ENCODE peak calls at places on chromosomes 6 and 20, in four cellular contexts. One of them, this sample, is unnamed.

GRCh38 chr6:30450908-30451818 is 38.1 kb upstream of the HLA-E start:
- DNase-seq in H1: no peak
- DNase-seq in IMR-90: peak; percentile 58
- DNase-seq in H9: peak; percentile 49
- DNase-seq in this sample: peak; percentile 17

GRCh38 chr6:111759836-111760785 is 113.1 kb downstream of the FYN start:
- DNase-seq in H1: no peak
- DNase-seq in IMR-90: peak; percentile 97
- DNase-seq in H9: no peak
- DNase-seq in this sample: no peak

GRCh38 chr20:47785321-47785899 is at the start of gene SULF2:
- DNase-seq in H1: peak; percentile 60
- DNase-seq in IMR-90: no peak
- DNase-seq in H9: no peak
- DNase-seq in this sample: peak; percentile 42

GRCh38 chr6:138386897-138387296 is 9.2 kb downstream of the SMIM28 start:
- DNase-seq in H1: no peak
- DNase-seq in IMR-90: no peak
- DNase-seq in H9: no peak
- DNase-seq in this sample: no peak

GRCh38 chr6:26743941-26744699 is 84.6 kb upstream of the ZNF322 start:
- DNase-seq in H1: peak; percentile 60
- DNase-seq in IMR-90: no peak
- DNase-seq in H9: peak; percentile 39
- DNase-seq in this sample: peak; percentile 67

GRCh38 chr6:159172066-159172465 is 2.9 kb downstream of the FNDC1 start:
- DNase-seq in H1: no peak
- DNase-seq in IMR-90: no peak
- DNase-seq in H9: no peak
- DNase-seq in this sample: no peak

GRCh38 chr20:36121981-36122930 is 32.3 kb upstream of the EPB41L1 start:
- DNase-seq in H1: no peak
- DNase-seq in IMR-90: no peak
- DNase-seq in H9: no peak
- DNase-seq in this sample: peak; percentile 29

GRCh38 chr6:79277109-79277508 is 42.6 kb upstream of the HMGN3 start:
- DNase-seq in H1: no peak
- DNase-seq in IMR-90: peak; percentile 1
- DNase-seq in H9: no peak
- DNase-seq in this sample: peak; percentile 39

GRCh38 chr6:107386340-107386739 is 73.0 kb downstream of the PDSS2 start:
- DNase-seq in H1: no peak
- DNase-seq in IMR-90: no peak
- DNase-seq in H9: no peak
- DNase-seq in this sample: no peak

GRCh38 chr20:62063981-62064787 is 1.5 kb downstream of the TAF4 start:
- DNase-seq in H1: no peak
- DNase-seq in IMR-90: no peak
- DNase-seq in H9: peak; percentile 56
- DNase-seq in this sample: peak; percentile 57

GRCh38 chr6:140140891-140141290 is 766.4 kb upstream of the CITED2 start:
- DNase-seq in H1: no peak
- DNase-seq in IMR-90: no peak
- DNase-seq in H9: no peak
- DNase-seq in this sample: no peak

GRCh38 chr20:8433286-8433685 is 301.2 kb downstream of the PLCB1 start:
- DNase-seq in H1: no peak
- DNase-seq in IMR-90: no peak
- DNase-seq in H9: no peak
- DNase-seq in this sample: peak; percentile 78
- H4K5ac ChIP-seq in H1: no peak overlapping the region
- H4K5ac ChIP-seq in IMR-90: no peak overlapping the region
- H4K5ac ChIP-seq in H9: no peak overlapping the region
- H4K5ac ChIP-seq in this sample: no peak overlapping the region

GRCh38 chr6:104356197-104356596 is 503.5 kb downstream of the HACE1 start:
- DNase-seq in H1: no peak
- DNase-seq in IMR-90: no peak
- DNase-seq in H9: no peak
- DNase-seq in this sample: no peak
- H4K5ac ChIP-seq in H1: no peak overlapping the region
- H4K5ac ChIP-seq in IMR-90: no peak overlapping the region
- H4K5ac ChIP-seq in H9: no peak overlapping the region
- H4K5ac ChIP-seq in this sample: no peak overlapping the region

GRCh38 chr6:99605911-99606669 is 543 bp upstream of the PRDM13 start:
- DNase-seq in H1: no peak
- DNase-seq in IMR-90: no peak
- DNase-seq in H9: no peak
- DNase-seq in this sample: no peak

GRCh38 chr6:99608886-99609482 is 2.4 kb downstream of the PRDM13 start:
- DNase-seq in H1: no peak
- DNase-seq in IMR-90: no peak
- DNase-seq in H9: no peak
- DNase-seq in this sample: no peak

GRCh38 chr6:99606670-99607415 is at the start of gene PRDM13:
- DNase-seq in H1: peak; percentile 73
- DNase-seq in IMR-90: no peak
- DNase-seq in H9: peak; percentile 59
- DNase-seq in this sample: peak; percentile 51

GRCh38 chr6:99608059-99608885 is 1.6 kb downstream of the PRDM13 start:
- DNase-seq in H1: peak; percentile 58
- DNase-seq in IMR-90: no peak
- DNase-seq in H9: no peak
- DNase-seq in this sample: no peak

DNA sequence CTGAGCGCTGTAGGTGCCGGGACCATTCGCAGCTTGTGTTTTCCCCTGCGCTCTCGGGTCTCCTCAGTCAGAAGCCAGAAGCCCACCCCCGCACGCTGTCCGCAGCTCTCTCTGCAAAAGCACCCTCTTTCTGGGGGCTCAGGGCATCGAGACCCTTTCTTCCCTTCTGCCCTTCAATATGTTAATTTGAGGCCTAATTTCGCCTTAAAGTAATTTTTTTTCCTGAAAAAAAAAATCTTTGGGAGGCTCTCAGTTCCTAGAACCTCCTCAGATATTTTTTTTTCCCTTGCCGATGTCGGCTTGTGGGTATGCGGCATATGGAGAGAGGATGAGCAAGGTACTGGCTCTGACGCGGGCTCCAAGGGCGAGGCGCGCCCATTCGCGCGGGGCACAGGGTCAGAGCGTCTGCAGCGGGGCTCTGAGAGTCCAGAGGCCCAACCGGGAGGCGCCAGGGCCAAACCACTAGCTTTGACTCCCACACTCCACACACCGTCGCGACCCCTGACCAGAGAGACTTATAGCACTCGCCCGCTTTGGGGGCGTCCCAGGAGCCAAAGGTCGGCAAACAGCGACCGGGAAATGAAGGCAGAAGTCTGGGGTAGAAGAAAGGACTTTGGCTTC is 893 bp downstream of the PRDM13 start:
- DNase-seq in H1: peak; percentile 52
- DNase-seq in IMR-90: no peak
- DNase-seq in H9: no peak
- DNase-seq in this sample: no peak
- H4K5ac ChIP-seq in H1: no peak overlapping the region
- H4K5ac ChIP-seq in IMR-90: no peak overlapping the region
- H4K5ac ChIP-seq in H9: no peak overlapping the region
- H4K5ac ChIP-seq in this sample: no peak overlapping the region

DNA sequence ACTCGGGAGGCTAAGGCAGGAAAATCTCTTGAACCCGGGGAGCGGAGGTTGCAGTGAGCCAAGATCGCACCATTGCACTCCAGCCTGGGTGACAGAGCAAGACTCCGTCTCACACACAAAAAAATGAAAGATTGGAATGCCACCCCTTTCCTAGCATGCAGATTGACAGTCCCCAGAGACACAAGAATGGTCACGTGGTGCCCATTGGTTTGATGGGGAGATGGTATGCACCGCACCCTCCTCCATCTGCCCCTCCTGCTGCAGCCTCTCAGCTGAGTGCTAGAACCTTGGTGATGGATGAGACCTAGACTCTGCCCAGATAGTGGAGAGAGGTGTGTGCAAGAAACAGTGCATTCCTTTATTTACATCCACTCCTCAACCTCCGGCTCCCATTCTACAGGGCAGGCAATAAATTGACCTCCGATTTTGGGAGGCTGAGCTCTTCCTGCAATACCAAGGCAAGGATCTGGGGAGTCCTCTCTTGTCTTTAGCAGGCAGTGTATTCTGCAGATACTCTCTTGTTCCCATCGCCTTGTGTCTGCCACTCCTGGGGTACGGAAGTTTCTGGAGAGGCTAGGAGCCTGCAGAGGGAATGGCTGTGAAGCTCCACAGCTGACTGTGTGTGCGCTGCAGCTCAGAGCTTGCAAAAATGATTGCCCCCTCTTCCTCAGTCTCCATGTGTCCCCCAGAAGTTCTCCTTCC is 1.1 kb upstream of the RNF24 start:
- DNase-seq in H1: no peak
- DNase-seq in IMR-90: no peak
- DNase-seq in H9: no peak
- DNase-seq in this sample: no peak
- H4K5ac ChIP-seq in H1: no peak overlapping the region
- H4K5ac ChIP-seq in IMR-90: no peak overlapping the region
- H4K5ac ChIP-seq in H9: no peak overlapping the region
- H4K5ac ChIP-seq in this sample: no peak overlapping the region

GRCh38 chr20:50885781-50886180 is 45.5 kb downstream of the ADNP start:
- DNase-seq in H1: no peak
- DNase-seq in IMR-90: no peak
- DNase-seq in H9: no peak
- DNase-seq in this sample: no peak
- H4K5ac ChIP-seq in H1: no peak overlapping the region
- H4K5ac ChIP-seq in IMR-90: no peak overlapping the region
- H4K5ac ChIP-seq in H9: no peak overlapping the region
- H4K5ac ChIP-seq in this sample: no peak overlapping the region

DNA sequence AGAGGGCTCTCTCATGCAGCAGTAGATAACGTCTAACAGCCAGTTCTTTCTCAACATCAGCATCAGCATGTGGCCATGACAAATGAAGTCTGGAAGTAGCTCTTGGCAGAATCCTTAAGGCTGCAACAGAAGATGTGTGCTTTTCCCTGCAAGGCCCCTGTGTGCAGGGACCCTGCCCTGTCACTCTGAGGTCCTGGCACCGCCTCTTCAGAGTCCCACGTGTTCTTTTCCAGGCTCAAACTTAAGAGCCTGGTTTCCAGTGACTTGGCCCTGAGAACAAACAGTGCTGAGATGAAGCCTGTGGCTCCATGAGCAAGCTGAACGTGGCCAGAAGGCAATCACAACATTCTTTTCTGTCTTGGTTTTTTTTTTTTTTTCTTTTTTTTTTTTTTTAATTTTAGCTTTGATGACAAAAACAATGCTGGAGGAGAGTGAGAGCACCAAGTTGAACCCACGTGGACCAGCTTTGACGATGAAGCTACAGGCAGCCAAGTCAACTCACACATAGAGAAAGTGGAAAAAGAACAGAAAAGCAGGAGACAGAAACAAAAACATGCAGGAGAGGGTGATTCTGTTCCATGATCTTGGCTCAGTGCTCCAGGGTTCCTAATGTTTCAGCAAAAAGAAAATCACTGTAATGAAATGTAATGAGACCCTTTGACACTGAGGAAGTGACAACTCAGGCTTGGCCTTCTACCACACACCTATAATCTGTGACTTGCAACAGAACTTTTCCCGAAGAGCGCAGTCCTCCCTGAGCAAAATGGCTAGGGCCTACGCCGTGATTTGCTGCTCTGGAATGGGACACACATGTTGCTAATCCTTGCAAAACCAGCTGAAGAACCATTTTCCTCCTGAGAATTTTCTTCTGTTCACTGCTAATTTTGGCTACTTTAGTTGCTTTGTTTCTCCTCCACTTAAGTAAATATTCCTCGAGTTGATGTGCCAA is 86.1 kb downstream of the FOXC1 start:
- DNase-seq in H1: no peak
- DNase-seq in IMR-90: no peak
- DNase-seq in H9: no peak
- DNase-seq in this sample: no peak
- H4K5ac ChIP-seq in H1: no peak overlapping the region
- H4K5ac ChIP-seq in IMR-90: no peak overlapping the region
- H4K5ac ChIP-seq in H9: no peak overlapping the region
- H4K5ac ChIP-seq in this sample: no peak overlapping the region

GRCh38 chr6:148945311-148946021 is 198.6 kb downstream of the UST start:
- DNase-seq in H1: no peak
- DNase-seq in IMR-90: no peak
- DNase-seq in H9: no peak
- DNase-seq in this sample: no peak

GRCh38 chr6:148947621-148948444 is 201.0 kb downstream of the UST start:
- DNase-seq in H1: peak; percentile 94
- DNase-seq in IMR-90: peak; percentile 82
- DNase-seq in H9: peak; percentile 89
- DNase-seq in this sample: peak; percentile 92

GRCh38 chr6:148943451-148943850 is 196.6 kb downstream of the UST start:
- DNase-seq in H1: no peak
- DNase-seq in IMR-90: peak; percentile 66
- DNase-seq in H9: no peak
- DNase-seq in this sample: no peak

DNA sequence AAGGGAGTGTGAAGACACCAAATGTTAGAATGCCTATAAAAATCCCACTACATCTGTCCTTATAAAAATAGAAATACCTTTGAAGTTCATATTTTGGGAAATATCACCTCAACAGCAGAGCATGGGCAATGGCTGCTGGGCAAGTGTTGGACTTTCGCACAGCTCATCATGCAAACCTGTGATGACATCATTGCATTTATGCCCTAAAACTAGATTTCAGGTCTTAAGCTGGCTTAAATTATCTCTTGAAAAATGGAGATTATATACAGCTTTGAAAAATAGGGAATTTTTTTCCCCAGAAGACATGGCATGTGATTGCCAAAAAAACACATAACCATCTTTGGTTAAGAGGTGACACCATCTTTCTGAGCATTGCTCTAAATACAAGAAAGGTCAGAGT is 197.8 kb downstream of the UST start:
- DNase-seq in H1: no peak
- DNase-seq in IMR-90: no peak
- DNase-seq in H9: no peak
- DNase-seq in this sample: no peak
- H4K5ac ChIP-seq in H1: no peak overlapping the region
- H4K5ac ChIP-seq in IMR-90: no peak overlapping the region
- H4K5ac ChIP-seq in H9: no peak overlapping the region
- H4K5ac ChIP-seq in this sample: no peak overlapping the region